ENCODE peak calls at places on chromosomes 1 and 21, in five cellular contexts. K is pancreas, P is GM23338, T is psoas muscle, F is endodermal cell. W is an unnamed sample.

GRCh38 chr1:163561570-163562295 is 240.0 kb downstream of the NUF2 start:
- DNase-seq in K (no peak), P (peak), T (no peak), F (peak), W (no peak)

GRCh38 chr1:209641216-209642181 is 10.7 kb downstream of the LAMB3 start:
- DNase-seq in K (peak), P (no peak), T (peak), F (no peak), W (no peak)

GRCh38 chr1:17858027-17858426 is 102.9 kb downstream of the ACTL8 start:
- DNase-seq in K (no peak), P (no peak), T (no peak), F (no peak), W (no peak)

GRCh38 chr1:26021647-26022403 is at the start of gene EXTL1:
- DNase-seq in K (no peak), P (peak), T (peak), F (peak), W (no peak)

GRCh38 chr1:185315364-185316108 is 1.5 kb downstream of the IVNS1ABP start:
- DNase-seq in K (peak), P (no peak), T (no peak), F (no peak), W (no peak)

GRCh38 chr1:47231314-47232186 is 475 bp downstream of the TAL1 start:
- DNase-seq in K (peak), P (peak), T (no peak), F (peak), W (no peak)

GRCh38 chr1:21313146-21313885 is 23.1 kb upstream of the ECE1 start:
- DNase-seq in K (no peak), P (no peak), T (peak), F (peak), W (no peak)

GRCh38 chr1:10788592-10789006 is 7.8 kb downstream of the CASZ1 start:
- DNase-seq in K (peak), P (peak), T (peak), F (peak), W (no peak)

GRCh38 chr21:14838400-14838799 is 226.4 kb downstream of the NRIP1 start:
- DNase-seq in K (no peak), P (no peak), T (no peak), F (no peak), W (no peak)

GRCh38 chr1:48775817-48776399 is 783 bp downstream of the BEND5 start:
- DNase-seq in K (no peak), P (no peak), T (no peak), F (peak), W (no peak)

GRCh38 chr1:227322376-227322775 is 4.1 kb upstream of the CDC42BPA start:
- DNase-seq in K (no peak), P (peak), T (no peak), F (peak), W (no peak)

GRCh38 chr1:48916121-48917069 is 139.7 kb upstream of the BEND5 start:
- DNase-seq in K (no peak), P (peak), T (no peak), F (peak), W (no peak)

GRCh38 chr1:109733235-109733634 is 7.6 kb downstream of the GSTM3 start:
- DNase-seq in K (peak), P (no peak), T (no peak), F (no peak), W (no peak)

GRCh38 chr1:36653850-36654249 is 171.1 kb upstream of the CSF3R start:
- DNase-seq in K (no peak), P (no peak), T (peak), F (no peak), W (no peak)

W was measured in omental fat pad.